ENCODE peak calls at places on chromosomes 6 and 20, in nine cellular contexts. R, F, X, D, I, L, W, V and Z are unnamed samples.

GRCh38 chr6:15063253-15063853 is 182.5 kb upstream of the JARID2 start:
- DNase-seq in W (no peak), F (no peak), D (no peak), R (no peak), I (no peak), V (no peak), L (no peak), X (no peak), Z (no peak)

GRCh38 chr20:13277663-13278295 is 56.7 kb downstream of the ISM1 start:
- DNase-seq in L (no peak), I (no peak), W (no peak), D (no peak), R (peak), F (peak), X (no peak), V (peak), Z (no peak)

GRCh38 chr6:131331146-131331545 is 195.9 kb downstream of the AKAP7 start:
- DNase-seq in F (no peak), R (peak), L (no peak), X (no peak), V (no peak), W (no peak), D (no peak), I (no peak), Z (no peak)

GRCh38 chr20:56750430-56750829 is 121.3 kb downstream of the TFAP2C start:
- DNase-seq in L (no peak), I (no peak), F (no peak), D (no peak), V (no peak), R (no peak), X (no peak), W (no peak), Z (no peak)

GRCh38 chr6:71510057-71510713 is 221.6 kb downstream of the OGFRL1 start:
- DNase-seq in V (peak), L (no peak), F (peak), R (peak), W (peak), X (no peak), D (no peak), I (peak), Z (peak)

GRCh38 chr20:20233041-20233514 is 134.8 kb upstream of the INSM1 start:
- DNase-seq in X (no peak), L (no peak), I (no peak), D (no peak), V (no peak), W (no peak), R (no peak), F (no peak), Z (peak)

GRCh38 chr6:43838276-43839036 is 68.4 kb downstream of the VEGFA start:
- DNase-seq in D (no peak), I (peak), X (no peak), W (peak), F (peak), R (peak), L (peak), V (peak), Z (peak)

GRCh38 chr6:78492351-78493010 is 374.9 kb upstream of the IRAK1BP1 start:
- DNase-seq in I (no peak), W (no peak), F (peak), D (no peak), V (no peak), R (no peak), X (no peak), L (no peak), Z (peak)

GRCh38 chr20:63595416-63596127 is 21.5 kb upstream of the HELZ2 start:
- DNase-seq in D (no peak), I (no peak), R (no peak), W (no peak), L (peak), X (no peak), F (no peak), V (no peak), Z (no peak)

GRCh38 chr6:166572370-166573261 is 13.9 kb downstream of the RAMACL start:
- DNase-seq in R (peak), W (no peak), X (no peak), V (no peak), I (no peak), L (no peak), D (no peak), F (peak), Z (no peak)

GRCh38 chr6:125142614-125143013 is 11.0 kb upstream of the TPD52L1 start:
- DNase-seq in X (no peak), D (no peak), L (no peak), V (no peak), R (no peak), W (no peak), I (no peak), F (no peak), Z (no peak)

GRCh38 chr6:167760979-167761793 is 65.5 kb upstream of the AFDN start:
- DNase-seq in R (peak), X (no peak), F (peak), L (no peak), D (no peak), I (no peak), V (no peak), W (no peak), Z (peak)

GRCh38 chr6:11815231-11815630 is 36.6 kb upstream of the ADTRP start:
- DNase-seq in R (peak), V (no peak), D (no peak), I (no peak), F (no peak), X (no peak), L (no peak), W (no peak), Z (no peak)

GRCh38 chr6:31194271-31194834 is 23.9 kb upstream of the POU5F1 start:
- DNase-seq in F (no peak), D (no peak), W (no peak), L (no peak), R (no peak), I (no peak), X (no peak), V (no peak), Z (no peak)

GRCh38 chr6:79989641-79990040 is 14.8 kb upstream of the TTK start:
- DNase-seq in X (no peak), V (no peak), I (no peak), W (no peak), L (no peak), D (no peak), R (no peak), F (no peak), Z (no peak)

GRCh38 chr6:73879894-73880293 is 183.9 kb downstream of the CD109 start:
- DNase-seq in R (no peak), W (no peak), L (no peak), V (no peak), F (no peak), I (no peak), X (no peak), D (no peak), Z (no peak)